ENCODE peak calls at places on chromosomes 16 and 17, in four cellular contexts. A is foreskin fibroblast, E is endothelial cell, S is HFF-Myc. J is an unnamed sample.

GRCh38 chr16:19980866-19981265 is 92.8 kb downstream of the GPR139 start:
- DNase-seq in A (no peak), E (peak; percentile 12), S (no peak), J (no peak)

GRCh38 chr16:30700491-30700890 is 1.5 kb downstream of the SRCAP start:
- DNase-seq in A (no peak), E (no peak), S (no peak), J (no peak)

GRCh38 chr17:80381416-80381923 is 33.5 kb upstream of the ENDOV start:
- DNase-seq in A (no peak), E (no peak), S (no peak), J (no peak)

GRCh38 chr16:49350265-49351103 is 23.1 kb upstream of the C16orf78 start:
- DNase-seq in A (peak; percentile 17), E (peak; percentile 80), S (peak; percentile 11), J (no peak)

GRCh38 chr17:12316021-12316420 is 295.3 kb downstream of the MAP2K4 start:
- DNase-seq in A (peak; percentile 1), E (no peak), S (no peak), J (no peak)

GRCh38 chr16:72743011-72743761 is 304.7 kb downstream of the ZFHX3 start:
- DNase-seq in A (no peak), E (no peak), S (no peak), J (no peak)

GRCh38 chr17:15404116-15404730 is 62.8 kb upstream of the TEKT3 start:
- DNase-seq in A (no peak), E (no peak), S (no peak), J (no peak)

GRCh38 chr17:19613979-19614378 is 34.6 kb upstream of the ALDH3A2 start:
- DNase-seq in A (no peak), E (no peak), S (no peak), J (no peak)

GRCh38 chr16:66469291-66469931 is 42.3 kb downstream of the BEAN1 start:
- DNase-seq in A (no peak), E (no peak), S (no peak), J (peak; percentile 76)

GRCh38 chr17:47713980-47714689 is 18.9 kb upstream of the TBX21 start:
- DNase-seq in A (no peak), E (no peak), S (no peak), J (no peak)
- TF ChIP-seq CTCF in A (no peak), E (no peak), S (no peak), J (no peak)

GRCh38 chr16:398551-399277 is 1.7 kb downstream of the NME4 start:
- DNase-seq in A (no peak), E (no peak), S (no peak), J (peak; percentile 91)

GRCh38 chr16:396605-397004 is 394 bp upstream of the NME4 start:
- DNase-seq in A (peak; percentile 41), E (peak; percentile 55), S (no peak), J (peak; percentile 72)

GRCh38 chr16:399278-400019 is 2.2 kb upstream of the DECR2 start:
- DNase-seq in A (no peak), E (no peak), S (no peak), J (peak; percentile 77)

GRCh38 chr16:397135-397661 is at the start of gene NME4:
- DNase-seq in A (no peak), E (peak; percentile 56), S (no peak), J (peak; percentile 77)

DNA sequence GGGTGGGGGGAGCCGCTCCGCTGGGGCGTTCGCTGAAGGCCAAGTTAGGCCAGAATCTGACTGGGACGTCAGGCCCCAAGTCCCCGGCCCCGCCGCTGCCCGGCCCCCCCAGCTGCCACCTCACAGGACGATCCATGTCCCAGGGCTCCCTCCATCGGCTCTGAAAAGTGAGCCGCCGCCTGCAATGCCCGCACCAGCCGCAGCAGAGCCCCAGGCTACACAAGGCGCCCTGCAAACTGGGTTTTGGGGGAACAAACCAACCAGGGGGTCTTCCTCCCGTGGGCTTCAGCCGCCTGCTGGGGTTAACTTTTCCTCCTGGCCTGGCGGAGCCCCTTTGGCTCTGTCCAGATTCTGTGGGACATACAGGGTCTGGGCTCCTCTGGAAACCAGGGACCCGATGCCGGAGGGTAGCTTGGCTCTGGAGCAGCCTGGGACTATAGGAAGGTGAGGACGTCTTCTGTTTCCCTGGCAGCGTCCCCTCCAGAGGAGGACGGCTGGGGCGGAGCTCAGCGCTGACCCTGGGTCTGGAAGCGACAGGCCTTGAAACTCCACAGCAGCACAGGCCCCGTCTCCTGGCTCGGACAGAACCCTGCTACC is 835 bp downstream of the NME4 start:
- DNase-seq in A (peak; percentile 74), E (peak; percentile 84), S (peak; percentile 17), J (peak; percentile 88)
- TF ChIP-seq CTCF in A (peak; percentile 29), E (no peak), S (no peak), J (peak; percentile 70)

DNA sequence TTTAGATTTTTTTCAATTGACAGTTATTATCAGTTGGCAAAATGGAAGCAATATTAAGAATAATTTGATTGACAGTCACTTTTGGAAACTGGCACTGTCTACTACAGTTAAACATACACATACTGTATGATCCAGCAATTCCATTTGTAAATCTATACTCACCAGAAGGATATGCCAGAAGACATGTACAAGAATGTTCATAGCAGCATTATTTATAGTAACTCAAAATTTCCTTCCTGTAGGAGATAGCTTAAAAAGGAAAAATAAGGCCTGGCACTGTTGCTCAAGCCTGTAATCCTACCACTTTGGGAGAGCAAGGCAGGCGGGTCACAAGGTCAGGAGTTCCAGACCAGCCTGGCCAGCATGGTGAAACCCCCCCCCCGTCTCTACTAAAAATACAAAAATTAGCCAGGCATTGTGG is 89.3 kb downstream of the VMP1 start:
- DNase-seq in A (no peak), E (no peak), S (no peak), J (no peak)
- TF ChIP-seq CTCF in A (no peak), E (no peak), S (no peak), J (no peak)

GRCh38 chr17:82411396-82412053 is 6.6 kb upstream of the HEXD start:
- DNase-seq in A (no peak), E (no peak), S (no peak), J (no peak)
- TF ChIP-seq CTCF in A (no peak), E (no peak), S (no peak), J (no peak)